ENCODE peak calls at places on chromosomes 11 and 22, in four cellular contexts. R, F, A and S are unnamed samples.

GRCh38 chr11:8906629-8907028 is 4.4 kb upstream of the AKIP1 start:
- DNase-seq in A (peak), R (no peak), F (peak), S (no peak)

GRCh38 chr11:61959026-61959608 is 8.3 kb downstream of the FTH1 start:
- DNase-seq in F (no peak), A (no peak), R (no peak), S (no peak)

GRCh38 chr11:6988506-6988905 is 31.6 kb downstream of the ZNF214 start:
- DNase-seq in R (no peak), A (peak), F (peak), S (no peak)

GRCh38 chr11:111449158-111449557 is 63.0 kb downstream of the BTG4 start:
- DNase-seq in F (no peak), A (no peak), R (no peak), S (no peak)

GRCh38 chr11:124762624-124763155 is 600 bp upstream of the ESAM start:
- DNase-seq in F (no peak), A (no peak), R (no peak), S (no peak)

GRCh38 chr11:111923951-111924350 is 5.2 kb downstream of the C11orf52 start:
- DNase-seq in R (no peak), A (no peak), F (no peak), S (no peak)

GRCh38 chr22:50118557-50119168 is 28.9 kb downstream of the MOV10L1 start:
- DNase-seq in R (no peak), A (peak), F (peak), S (no peak)

GRCh38 chr11:93974759-93975158 is 46.4 kb upstream of the HEPHL1 start:
- DNase-seq in R (no peak), F (no peak), A (no peak), S (no peak)

GRCh38 chr22:20434264-20434751 is 3.3 kb downstream of the SCARF2 start:
- DNase-seq in R (no peak), F (no peak), A (no peak), S (no peak)

GRCh38 chr11:58527429-58527828 is 19.5 kb upstream of the OR5B21 start:
- DNase-seq in F (no peak), R (no peak), A (no peak), S (no peak)

GRCh38 chr11:65611028-65611757 is 2.8 kb downstream of the MAP3K11 start:
- DNase-seq in F (no peak), R (no peak), A (no peak), S (no peak)

GRCh38 chr11:110837535-110838127 is 125.4 kb upstream of the ARHGAP20 start:
- DNase-seq in R (no peak), F (no peak), A (no peak), S (no peak)

GRCh38 chr11:13126430-13126829 is 117.3 kb downstream of the RASSF10 start:
- DNase-seq in A (peak), R (no peak), F (peak), S (no peak)

GRCh38 chr11:66289548-66290331 is 797 bp upstream of the YIF1A start:
- DNase-seq in F (no peak), R (no peak), A (no peak), S (peak)

GRCh38 chr11:72760543-72761400 is 8.6 kb upstream of the ARAP1 start:
- DNase-seq in R (no peak), A (peak), F (peak), S (no peak)

GRCh38 chr11:69470793-69471192 is 10.7 kb upstream of the LINC01488 start:
- DNase-seq in A (no peak), R (no peak), F (no peak), S (no peak)

GRCh38 chr11:58567889-58568512 is 7.7 kb downstream of the LPXN start:
- DNase-seq in R (peak), A (peak), F (peak), S (no peak)

GRCh38 chr11:10398525-10398924 is 56.5 kb upstream of the AMPD3 start:
- DNase-seq in F (no peak), A (no peak), R (no peak), S (no peak)

GRCh38 chr11:26929806-26930517 is 64.0 kb upstream of the FIBIN start:
- DNase-seq in R (no peak), A (no peak), F (peak), S (no peak)

GRCh38 chr22:29477919-29478318 is 2.1 kb upstream of the NEFH start:
- DNase-seq in A (no peak), F (no peak), R (no peak), S (no peak)

GRCh38 chr22:28015056-28015445 is 96.0 kb upstream of the PITPNB start:
- DNase-seq in A (no peak), R (no peak), F (no peak), S (no peak)

GRCh38 chr22:19723990-19724827 is 870 bp downstream of the GP1BB start:
- DNase-seq in F (peak), R (no peak), A (no peak), S (no peak)

GRCh38 chr22:44734801-44735517 is 17.4 kb upstream of the ARHGAP8 start:
- DNase-seq in A (no peak), F (no peak), R (no peak), S (no peak)

GRCh38 chr22:22348127-22348814 is 103.7 kb downstream of the VPREB1 start:
- DNase-seq in R (no peak), F (peak), A (no peak), S (no peak)

GRCh38 chr11:108592591-108593213 is 866 bp downstream of the EXPH5 start:
- DNase-seq in R (peak), A (no peak), F (no peak), S (no peak)

GRCh38 chr11:61357233-61357893 is 4.3 kb downstream of the CYB561A3 start:
- DNase-seq in A (no peak), R (no peak), F (no peak), S (peak)

GRCh38 chr11:90113541-90113940 is 20.9 kb upstream of the NAALAD2 start:
- DNase-seq in A (no peak), R (no peak), F (peak), S (no peak)

GRCh38 chr11:110299006-110299785 is 2.8 kb upstream of the RDX start:
- DNase-seq in F (no peak), R (no peak), A (no peak), S (no peak)

GRCh38 chr11:57413681-57414080 is 13.2 kb downstream of the SLC43A3 start:
- DNase-seq in A (no peak), R (no peak), F (no peak), S (no peak)

GRCh38 chr11:33920838-33921613 is 29.1 kb upstream of the LMO2 start:
- DNase-seq in A (peak), F (no peak), R (no peak), S (peak)

GRCh38 chr22:49507607-49508292 is 319.9 kb downstream of the BRD1 start:
- DNase-seq in F (no peak), A (no peak), R (no peak), S (no peak)

GRCh38 chr22:37660709-37661045 is 2.2 kb downstream of the PDXP start:
- DNase-seq in A (no peak), F (no peak), R (no peak), S (no peak)
- H3K4me3 ChIP-seq in A (no peak), F (no peak), R (no peak), S (peak)

GRCh38 chr11:3155216-3155615 is 9.9 kb downstream of the OSBPL5 start:
- DNase-seq in R (no peak), F (no peak), A (no peak), S (no peak)
- H3K4me3 ChIP-seq in R (no peak), F (no peak), A (no peak), S (no peak)

DNA sequence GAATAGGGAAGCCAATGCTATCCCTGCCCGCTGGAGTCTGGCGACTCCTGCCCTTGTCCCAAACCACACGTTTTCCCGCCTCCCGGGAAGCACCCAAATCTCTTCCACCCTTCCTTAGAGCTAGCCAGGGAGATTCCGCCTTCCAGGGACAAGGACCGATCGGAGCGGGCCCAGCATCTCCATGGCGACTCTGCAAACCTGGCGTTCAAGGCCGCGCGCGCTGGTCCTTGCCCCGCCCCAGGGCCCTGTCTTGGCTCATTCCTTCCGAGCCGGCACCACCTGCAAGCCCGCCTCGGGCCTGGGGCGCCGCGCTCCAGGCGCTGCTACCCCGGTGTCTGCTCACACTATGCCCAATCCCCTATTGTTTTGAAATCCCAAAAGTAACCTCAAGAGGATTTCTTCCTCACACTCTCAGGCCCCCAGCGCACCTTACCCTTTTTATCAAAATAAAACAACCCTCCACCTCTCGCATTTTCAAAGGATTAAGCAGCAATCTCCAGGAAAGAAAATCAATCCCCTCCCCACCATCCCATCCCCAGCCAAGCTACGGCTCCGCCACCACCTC is 994 bp downstream of the SLC1A2 start:
- DNase-seq in A (no peak), R (no peak), F (no peak), S (no peak)
- H3K4me3 ChIP-seq in A (peak), R (peak), F (peak), S (no peak)

GRCh38 chr11:134125507-134125906 is 56.6 kb downstream of the JAM3 start:
- DNase-seq in A (no peak), F (no peak), R (no peak), S (no peak)
- H3K4me3 ChIP-seq in A (no peak), F (no peak), R (no peak), S (no peak)

GRCh38 chr11:76669901-76670474 is 559 bp downstream of the LRRC32 start:
- DNase-seq in A (peak), R (no peak), F (peak), S (no peak)

GRCh38 chr11:76666830-76667229 is 3.7 kb downstream of the LRRC32 start:
- DNase-seq in A (no peak), R (no peak), F (no peak), S (no peak)

GRCh38 chr11:76667856-76668255 is 2.7 kb downstream of the LRRC32 start:
- DNase-seq in A (no peak), R (no peak), F (no peak), S (no peak)

GRCh38 chr11:76667271-76667818 is 3.2 kb downstream of the LRRC32 start:
- DNase-seq in A (no peak), F (no peak), R (no peak), S (no peak)

GRCh38 chr11:76668362-76669155 is 2.0 kb downstream of the LRRC32 start:
- DNase-seq in F (no peak), A (no peak), R (no peak), S (no peak)
- H3K4me3 ChIP-seq in F (peak), A (peak), R (no peak), S (no peak)

DNA sequence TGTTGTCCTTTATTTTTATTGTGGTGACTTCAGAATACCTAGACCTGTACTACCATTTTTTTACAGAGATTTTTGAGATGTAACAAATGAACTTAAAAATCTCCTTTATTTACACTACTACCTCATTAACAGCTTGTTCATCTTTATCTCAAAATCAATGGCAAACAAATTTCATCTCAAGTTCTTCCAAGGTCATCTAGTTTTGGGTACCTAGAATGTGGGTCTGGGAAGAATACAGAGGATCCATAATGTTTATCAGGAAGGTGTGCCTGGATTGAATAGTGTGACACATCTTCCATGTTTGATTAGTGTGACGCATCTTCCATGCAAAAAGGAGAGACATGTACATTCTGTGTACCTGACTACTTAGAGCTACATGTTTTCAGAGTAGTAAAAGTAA is 63.3 kb upstream of the CCDC179 start:
- DNase-seq in F (no peak), A (no peak), R (no peak), S (no peak)
- H3K4me3 ChIP-seq in F (no peak), A (no peak), R (no peak), S (no peak)

GRCh38 chr11:46594383-46594718 is 528 bp upstream of the AMBRA1 start:
- DNase-seq in R (no peak), F (peak), A (no peak), S (no peak)

GRCh38 chr11:46588131-46588530 is 5.7 kb downstream of the AMBRA1 start:
- DNase-seq in F (peak), R (no peak), A (no peak), S (no peak)

GRCh38 chr11:46588915-46589314 is 4.9 kb downstream of the AMBRA1 start:
- DNase-seq in A (no peak), F (no peak), R (no peak), S (no peak)

GRCh38 chr11:46593550-46594382 is at the start of gene AMBRA1:
- DNase-seq in F (peak), R (peak), A (peak), S (peak)

GRCh38 chr11:46590740-46591606 is 2.9 kb downstream of the AMBRA1 start:
- DNase-seq in F (no peak), A (no peak), R (no peak), S (no peak)
- H3K4me3 ChIP-seq in F (no peak), A (no peak), R (no peak), S (no peak)

GRCh38 chr11:67429038-67429668 is 859 bp downstream of the RPS6KB2 start:
- DNase-seq in R (no peak), A (no peak), F (no peak), S (no peak)

GRCh38 chr11:67432655-67433349 is 4.5 kb downstream of the RPS6KB2 start:
- DNase-seq in F (no peak), R (no peak), A (no peak), S (no peak)

GRCh38 chr11:67428052-67429001 is at the start of gene RPS6KB2:
- DNase-seq in A (peak), F (peak), R (peak), S (peak)

GRCh38 chr11:67431346-67432249 is 3.3 kb downstream of the RPS6KB2 start:
- DNase-seq in A (no peak), F (no peak), R (no peak), S (no peak)

GRCh38 chr11:67429722-67430121 is 1.4 kb downstream of the RPS6KB2 start:
- DNase-seq in R (no peak), F (no peak), A (no peak), S (no peak)
- H3K4me3 ChIP-seq in R (no peak), F (no peak), A (no peak), S (peak)

GRCh38 chr11:119363874-119364590 is 17.5 kb downstream of the USP2 start:
- DNase-seq in R (peak), F (no peak), A (no peak), S (no peak)
- H3K4me3 ChIP-seq in R (peak), F (peak), A (peak), S (no peak)

GRCh38 chr11:76379811-76380160 is 1.1 kb downstream of the THAP12 start:
- DNase-seq in A (no peak), R (no peak), F (no peak), S (no peak)

GRCh38 chr11:76385903-76386302 is 4.8 kb downstream of the GVQW3 start:
- DNase-seq in A (no peak), F (no peak), R (no peak), S (no peak)

GRCh38 chr11:76380977-76381719 is at the start of the genes GVQW3 and THAP12:
- DNase-seq in F (peak), R (peak), A (peak), S (peak)

GRCh38 chr11:76380161-76380976 is 563 bp downstream of the THAP12 start:
- DNase-seq in R (peak), F (peak), A (peak), S (no peak)

DNA sequence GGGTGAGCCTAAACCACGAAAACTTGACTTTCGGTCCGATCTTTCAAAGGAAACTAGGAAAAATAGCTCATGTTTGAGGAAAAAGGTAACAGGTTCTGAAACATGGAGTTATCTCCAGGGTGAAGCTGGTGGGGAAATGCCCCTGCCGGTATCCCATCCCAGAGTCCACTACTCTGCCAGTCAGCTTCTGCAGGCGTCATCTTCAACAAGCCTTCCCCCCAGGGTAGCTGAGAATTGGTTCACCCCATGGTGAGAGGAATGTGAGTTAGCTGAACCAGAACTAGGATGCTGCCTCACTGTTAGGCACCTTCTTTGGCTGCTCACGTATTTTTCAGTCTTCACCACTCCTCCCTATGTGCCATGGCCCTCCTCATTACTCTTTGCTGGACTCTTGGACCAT is 1.1 kb downstream of the GVQW3 start:
- DNase-seq in F (no peak), A (no peak), R (no peak), S (no peak)
- H3K4me3 ChIP-seq in F (no peak), A (peak), R (no peak), S (no peak)